ENCODE peak calls at places on chromosome 1, in nine cellular contexts. One of them, this sample, is unnamed.
A peak's percentile ranks its signal among the peaks of the same experiment; 100 is the strongest.

GRCh38 chr1:53860967-53861411 is 22.9 kb upstream of the NDC1 start:
- DNase-seq in transverse colon: peak; percentile 24
- DNase-seq in stomach: peak; percentile 39
- DNase-seq in upper lobe of left lung: peak; percentile 34
- DNase-seq in ovary: no peak
- DNase-seq in A549: peak; percentile 56
- DNase-seq in K562: peak; percentile 82
- DNase-seq in SK-N-SH: peak; percentile 64
- DNase-seq in suprapubic skin: no peak
- DNase-seq in this sample: no peak

GRCh38 chr1:95039360-95040031 is 33.3 kb downstream of the ALG14 start:
- DNase-seq in SK-N-SH: no peak
- DNase-seq in A549: no peak
- DNase-seq in upper lobe of left lung: no peak
- DNase-seq in suprapubic skin: no peak
- DNase-seq in transverse colon: no peak
- DNase-seq in K562: no peak
- DNase-seq in ovary: no peak
- DNase-seq in stomach: no peak
- DNase-seq in this sample: no peak

GRCh38 chr1:167043752-167044488 is 46.3 kb downstream of the GPA33 start:
- DNase-seq in SK-N-SH: peak; percentile 67
- DNase-seq in K562: peak; percentile 78
- DNase-seq in A549: peak; percentile 42
- DNase-seq in transverse colon: peak; percentile 88
- DNase-seq in stomach: peak; percentile 87
- DNase-seq in ovary: peak; percentile 37
- DNase-seq in upper lobe of left lung: peak; percentile 91
- DNase-seq in suprapubic skin: no peak
- DNase-seq in this sample: no peak

GRCh38 chr1:85605519-85606413 is 25.2 kb downstream of the CCN1 start:
- DNase-seq in suprapubic skin: no peak
- DNase-seq in SK-N-SH: no peak
- DNase-seq in stomach: no peak
- DNase-seq in transverse colon: no peak
- DNase-seq in A549: peak; percentile 51
- DNase-seq in K562: no peak
- DNase-seq in upper lobe of left lung: no peak
- DNase-seq in ovary: no peak
- DNase-seq in this sample: no peak

GRCh38 chr1:78469561-78469960 is 21.2 kb upstream of the PTGFR start:
- DNase-seq in stomach: no peak
- DNase-seq in A549: no peak
- DNase-seq in transverse colon: no peak
- DNase-seq in ovary: no peak
- DNase-seq in upper lobe of left lung: no peak
- DNase-seq in suprapubic skin: no peak
- DNase-seq in SK-N-SH: no peak
- DNase-seq in K562: no peak
- DNase-seq in this sample: no peak

GRCh38 chr1:72229893-72230292 is 52.4 kb downstream of the NEGR1 start:
- DNase-seq in A549: no peak
- DNase-seq in transverse colon: no peak
- DNase-seq in ovary: no peak
- DNase-seq in SK-N-SH: no peak
- DNase-seq in upper lobe of left lung: no peak
- DNase-seq in K562: no peak
- DNase-seq in suprapubic skin: no peak
- DNase-seq in stomach: no peak
- DNase-seq in this sample: no peak

GRCh38 chr1:167011560-167012191 is 22.6 kb downstream of the MAEL start:
- DNase-seq in K562: no peak
- DNase-seq in A549: no peak
- DNase-seq in transverse colon: no peak
- DNase-seq in stomach: no peak
- DNase-seq in suprapubic skin: no peak
- DNase-seq in upper lobe of left lung: no peak
- DNase-seq in ovary: no peak
- DNase-seq in SK-N-SH: no peak
- DNase-seq in this sample: no peak

GRCh38 chr1:159714529-159714928 is at the start of gene CRP:
- DNase-seq in suprapubic skin: no peak
- DNase-seq in SK-N-SH: no peak
- DNase-seq in A549: no peak
- DNase-seq in transverse colon: no peak
- DNase-seq in K562: no peak
- DNase-seq in ovary: no peak
- DNase-seq in upper lobe of left lung: no peak
- DNase-seq in stomach: no peak
- DNase-seq in this sample: no peak

GRCh38 chr1:24954631-24955030 is 24.6 kb upstream of the RUNX3 start:
- DNase-seq in ovary: no peak
- DNase-seq in SK-N-SH: no peak
- DNase-seq in suprapubic skin: no peak
- DNase-seq in K562: no peak
- DNase-seq in upper lobe of left lung: no peak
- DNase-seq in A549: no peak
- DNase-seq in transverse colon: no peak
- DNase-seq in stomach: no peak
- DNase-seq in this sample: no peak
- H3K4me1 ChIP-seq in ovary: no peaks in the 10 kb centered on the region
- H3K4me1 ChIP-seq in SK-N-SH: no peaks in the 10 kb centered on the region
- H3K4me1 ChIP-seq in suprapubic skin: no peaks in the 10 kb centered on the region
- H3K4me1 ChIP-seq in K562: peaks cover 10% of the 10 kb centered on the region
- H3K4me1 ChIP-seq in upper lobe of left lung: no peaks in the 10 kb centered on the region
- H3K4me1 ChIP-seq in A549: no peaks in the 10 kb centered on the region
- H3K4me1 ChIP-seq in transverse colon: no peaks in the 10 kb centered on the region
- H3K4me1 ChIP-seq in stomach: no peaks in the 10 kb centered on the region
- H3K4me1 ChIP-seq in this sample: no peaks in the 10 kb centered on the region

DNA sequence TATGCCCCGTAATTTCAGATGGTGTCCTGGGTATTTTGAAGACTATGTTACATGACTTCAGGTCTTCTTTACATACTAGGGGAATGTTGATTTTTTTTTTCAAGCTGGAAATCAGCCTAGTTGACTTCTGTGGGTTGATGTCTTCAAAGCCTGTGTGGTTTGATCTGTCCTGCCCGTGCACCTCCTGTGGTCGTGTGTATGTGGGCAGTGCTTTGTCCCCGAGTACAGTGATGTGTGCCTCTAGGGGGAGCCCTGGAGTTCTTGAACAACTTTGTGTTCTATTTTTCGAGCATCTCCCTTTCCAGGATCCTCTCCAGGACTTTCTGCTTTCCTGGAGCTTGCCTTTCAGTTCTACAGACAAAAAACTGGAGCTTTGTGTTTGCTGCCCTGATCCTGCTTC is 28.9 kb downstream of the OBSCN start:
- DNase-seq in A549: peak; percentile 42
- DNase-seq in stomach: peak; percentile 49
- DNase-seq in upper lobe of left lung: no peak
- DNase-seq in suprapubic skin: no peak
- DNase-seq in K562: peak; percentile 72
- DNase-seq in SK-N-SH: no peak
- DNase-seq in ovary: no peak
- DNase-seq in transverse colon: peak; percentile 64
- DNase-seq in this sample: no peak
- TF ChIP-seq CTCF in A549: no peak
- TF ChIP-seq CTCF in stomach: peak; percentile 28
- TF ChIP-seq CTCF in upper lobe of left lung: peak; percentile 8
- TF ChIP-seq CTCF in suprapubic skin: no peak
- TF ChIP-seq CTCF in K562: peak; percentile 76
- TF ChIP-seq CTCF in SK-N-SH: peak; percentile 22
- TF ChIP-seq CTCF in ovary: no peak
- TF ChIP-seq CTCF in transverse colon: peak; percentile 34
- TF ChIP-seq CTCF in this sample: no peak

GRCh38 chr1:216888721-216889120 is 165.5 kb upstream of the ESRRG start:
- DNase-seq in stomach: no peak
- DNase-seq in A549: no peak
- DNase-seq in transverse colon: no peak
- DNase-seq in K562: no peak
- DNase-seq in SK-N-SH: no peak
- DNase-seq in ovary: no peak
- DNase-seq in upper lobe of left lung: no peak
- DNase-seq in suprapubic skin: no peak
- DNase-seq in this sample: no peak
- TF ChIP-seq EP300 in stomach: no peak
- TF ChIP-seq EP300 in A549: no peak
- TF ChIP-seq EP300 in transverse colon: no peak
- TF ChIP-seq EP300 in K562: no peak
- TF ChIP-seq EP300 in SK-N-SH: no peak
- TF ChIP-seq EP300 in ovary: no peak
- TF ChIP-seq EP300 in upper lobe of left lung: no peak
- TF ChIP-seq EP300 in suprapubic skin: no peak
- TF ChIP-seq EP300 in this sample: no peak

GRCh38 chr1:156121441-156121840 is 6.9 kb downstream of the LMNA start:
- DNase-seq in upper lobe of left lung: no peak
- DNase-seq in suprapubic skin: no peak
- DNase-seq in stomach: no peak
- DNase-seq in transverse colon: no peak
- DNase-seq in K562: no peak
- DNase-seq in ovary: no peak
- DNase-seq in SK-N-SH: no peak
- DNase-seq in A549: no peak
- DNase-seq in this sample: no peak
- H3K4me1 ChIP-seq in upper lobe of left lung: peaks cover 99% of the 10 kb centered on the region
- H3K4me1 ChIP-seq in suprapubic skin: peaks cover 94% of the 10 kb centered on the region
- H3K4me1 ChIP-seq in stomach: peaks cover 95% of the 10 kb centered on the region
- H3K4me1 ChIP-seq in transverse colon: peaks cover 99% of the 10 kb centered on the region
- H3K4me1 ChIP-seq in K562: peaks cover 74% of the 10 kb centered on the region
- H3K4me1 ChIP-seq in ovary: peaks cover 59% of the 10 kb centered on the region
- H3K4me1 ChIP-seq in SK-N-SH: peaks cover 72% of the 10 kb centered on the region
- H3K4me1 ChIP-seq in A549: peaks cover 95% of the 10 kb centered on the region
- H3K4me1 ChIP-seq in this sample: peaks cover 85% of the 10 kb centered on the region

DNA sequence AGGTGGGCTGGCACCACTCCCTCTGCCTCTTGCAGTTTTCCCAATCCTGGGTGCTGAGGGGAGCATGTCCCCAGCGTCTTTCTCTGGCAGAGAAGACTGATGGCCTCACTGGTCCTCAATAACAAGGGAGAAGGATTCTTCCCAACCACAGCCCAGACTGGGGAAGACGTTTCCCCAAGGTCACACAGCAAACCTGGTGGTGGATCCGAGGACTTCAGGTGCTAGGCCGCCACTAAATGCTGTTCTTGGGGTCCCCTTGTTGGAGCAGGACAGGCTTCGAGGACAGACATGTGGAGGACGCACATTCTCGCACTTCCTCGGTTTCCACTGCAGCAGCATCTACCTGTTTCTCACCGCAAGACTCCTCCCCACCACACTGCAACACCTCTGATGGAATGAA is 30.9 kb upstream of the PAX7 start:
- DNase-seq in A549: no peak
- DNase-seq in suprapubic skin: no peak
- DNase-seq in upper lobe of left lung: no peak
- DNase-seq in ovary: no peak
- DNase-seq in K562: no peak
- DNase-seq in SK-N-SH: no peak
- DNase-seq in transverse colon: no peak
- DNase-seq in stomach: no peak
- DNase-seq in this sample: no peak
- TF ChIP-seq CTCF in A549: no peak
- TF ChIP-seq CTCF in suprapubic skin: no peak
- TF ChIP-seq CTCF in upper lobe of left lung: no peak
- TF ChIP-seq CTCF in ovary: no peak
- TF ChIP-seq CTCF in K562: no peak
- TF ChIP-seq CTCF in SK-N-SH: peak; percentile 13
- TF ChIP-seq CTCF in transverse colon: no peak
- TF ChIP-seq CTCF in stomach: no peak
- TF ChIP-seq CTCF in this sample: peak; percentile 8

This sample was measured in tibial nerve.